ENCODE peak calls at places on chromosomes 13 and 19, in nine cellular contexts. One of them, this sample, is unnamed.

GRCh38 chr13:40986328-40986856 is 32.7 kb downstream of the ELF1 start:
- DNase-seq in ascending aorta: no peak
- DNase-seq in T-helper 1 cell: no peak
- DNase-seq in T follicular helper cell: no peak
- DNase-seq in Right ventricle myocardium superior: no peak
- DNase-seq in AG08395: peak
- DNase-seq in stimulated activated CD4-positive, alpha-beta T cell treated with anti-CD3 and anti-CD28 coated beads, Interleukin-15, amount 100 ng/mL, for 24 hours: no peak
- DNase-seq in stimulated activated CD8-positive, alpha-beta memory T cell treated with anti-CD3 and anti-CD28 coated beads, Interleukin-12 subunit alpha, Interleukin-12 subunit beta, amount 100 ng/mL, for 1 hour: no peak
- DNase-seq in WTC11: no peak
- DNase-seq in this sample: no peak

GRCh38 chr13:22135446-22135845 is 464.6 kb downstream of the FGF9 start:
- DNase-seq in ascending aorta: no peak
- DNase-seq in T-helper 1 cell: no peak
- DNase-seq in T follicular helper cell: no peak
- DNase-seq in Right ventricle myocardium superior: no peak
- DNase-seq in AG08395: no peak
- DNase-seq in stimulated activated CD4-positive, alpha-beta T cell treated with anti-CD3 and anti-CD28 coated beads, Interleukin-15, amount 100 ng/mL, for 24 hours: no peak
- DNase-seq in stimulated activated CD8-positive, alpha-beta memory T cell treated with anti-CD3 and anti-CD28 coated beads, Interleukin-12 subunit alpha, Interleukin-12 subunit beta, amount 100 ng/mL, for 1 hour: no peak
- DNase-seq in WTC11: no peak
- DNase-seq in this sample: no peak

GRCh38 chr19:49553451-49554271 is 25.9 kb downstream of the RCN3 start:
- DNase-seq in ascending aorta: no peak
- DNase-seq in T-helper 1 cell: peak
- DNase-seq in T follicular helper cell: peak
- DNase-seq in Right ventricle myocardium superior: no peak
- DNase-seq in AG08395: peak
- DNase-seq in stimulated activated CD4-positive, alpha-beta T cell treated with anti-CD3 and anti-CD28 coated beads, Interleukin-15, amount 100 ng/mL, for 24 hours: peak
- DNase-seq in stimulated activated CD8-positive, alpha-beta memory T cell treated with anti-CD3 and anti-CD28 coated beads, Interleukin-12 subunit alpha, Interleukin-12 subunit beta, amount 100 ng/mL, for 1 hour: no peak
- DNase-seq in WTC11: no peak
- DNase-seq in this sample: no peak

GRCh38 chr13:44211286-44211685 is 162.3 kb upstream of the SERP2 start:
- DNase-seq in ascending aorta: no peak
- DNase-seq in T-helper 1 cell: no peak
- DNase-seq in T follicular helper cell: no peak
- DNase-seq in Right ventricle myocardium superior: no peak
- DNase-seq in AG08395: no peak
- DNase-seq in stimulated activated CD4-positive, alpha-beta T cell treated with anti-CD3 and anti-CD28 coated beads, Interleukin-15, amount 100 ng/mL, for 24 hours: no peak
- DNase-seq in stimulated activated CD8-positive, alpha-beta memory T cell treated with anti-CD3 and anti-CD28 coated beads, Interleukin-12 subunit alpha, Interleukin-12 subunit beta, amount 100 ng/mL, for 1 hour: no peak
- DNase-seq in WTC11: no peak
- DNase-seq in this sample: no peak

GRCh38 chr13:71117920-71118319 is 749.1 kb downstream of the DACH1 start:
- DNase-seq in ascending aorta: no peak
- DNase-seq in T-helper 1 cell: no peak
- DNase-seq in T follicular helper cell: no peak
- DNase-seq in Right ventricle myocardium superior: no peak
- DNase-seq in AG08395: no peak
- DNase-seq in stimulated activated CD4-positive, alpha-beta T cell treated with anti-CD3 and anti-CD28 coated beads, Interleukin-15, amount 100 ng/mL, for 24 hours: no peak
- DNase-seq in stimulated activated CD8-positive, alpha-beta memory T cell treated with anti-CD3 and anti-CD28 coated beads, Interleukin-12 subunit alpha, Interleukin-12 subunit beta, amount 100 ng/mL, for 1 hour: no peak
- DNase-seq in WTC11: no peak
- DNase-seq in this sample: no peak

GRCh38 chr13:42803563-42804212 is 22.3 kb downstream of the FAM216B start:
- DNase-seq in ascending aorta: no peak
- DNase-seq in T-helper 1 cell: no peak
- DNase-seq in T follicular helper cell: no peak
- DNase-seq in Right ventricle myocardium superior: no peak
- DNase-seq in AG08395: no peak
- DNase-seq in stimulated activated CD4-positive, alpha-beta T cell treated with anti-CD3 and anti-CD28 coated beads, Interleukin-15, amount 100 ng/mL, for 24 hours: no peak
- DNase-seq in stimulated activated CD8-positive, alpha-beta memory T cell treated with anti-CD3 and anti-CD28 coated beads, Interleukin-12 subunit alpha, Interleukin-12 subunit beta, amount 100 ng/mL, for 1 hour: no peak
- DNase-seq in WTC11: no peak
- DNase-seq in this sample: no peak

GRCh38 chr19:14056741-14057356 is 5.0 kb downstream of the PALM3 start:
- DNase-seq in ascending aorta: no peak
- DNase-seq in T-helper 1 cell: no peak
- DNase-seq in T follicular helper cell: no peak
- DNase-seq in Right ventricle myocardium superior: no peak
- DNase-seq in AG08395: no peak
- DNase-seq in stimulated activated CD4-positive, alpha-beta T cell treated with anti-CD3 and anti-CD28 coated beads, Interleukin-15, amount 100 ng/mL, for 24 hours: no peak
- DNase-seq in stimulated activated CD8-positive, alpha-beta memory T cell treated with anti-CD3 and anti-CD28 coated beads, Interleukin-12 subunit alpha, Interleukin-12 subunit beta, amount 100 ng/mL, for 1 hour: no peak
- DNase-seq in WTC11: no peak
- DNase-seq in this sample: no peak

GRCh38 chr13:34230271-34230670 is 412.3 kb downstream of the RFC3 start:
- DNase-seq in ascending aorta: no peak
- DNase-seq in T-helper 1 cell: no peak
- DNase-seq in T follicular helper cell: no peak
- DNase-seq in Right ventricle myocardium superior: no peak
- DNase-seq in AG08395: no peak
- DNase-seq in stimulated activated CD4-positive, alpha-beta T cell treated with anti-CD3 and anti-CD28 coated beads, Interleukin-15, amount 100 ng/mL, for 24 hours: no peak
- DNase-seq in stimulated activated CD8-positive, alpha-beta memory T cell treated with anti-CD3 and anti-CD28 coated beads, Interleukin-12 subunit alpha, Interleukin-12 subunit beta, amount 100 ng/mL, for 1 hour: no peak
- DNase-seq in WTC11: no peak
- DNase-seq in this sample: no peak

GRCh38 chr19:56477429-56478338 is 539 bp upstream of the ZNF667 start:
- DNase-seq in ascending aorta: peak
- DNase-seq in T-helper 1 cell: peak
- DNase-seq in T follicular helper cell: no peak
- DNase-seq in Right ventricle myocardium superior: peak
- DNase-seq in AG08395: peak
- DNase-seq in stimulated activated CD4-positive, alpha-beta T cell treated with anti-CD3 and anti-CD28 coated beads, Interleukin-15, amount 100 ng/mL, for 24 hours: peak
- DNase-seq in stimulated activated CD8-positive, alpha-beta memory T cell treated with anti-CD3 and anti-CD28 coated beads, Interleukin-12 subunit alpha, Interleukin-12 subunit beta, amount 100 ng/mL, for 1 hour: peak
- DNase-seq in WTC11: peak
- DNase-seq in this sample: peak

GRCh38 chr19:30543243-30543945 is 171.2 kb downstream of the ZNF536 start:
- DNase-seq in ascending aorta: no peak
- DNase-seq in T-helper 1 cell: no peak
- DNase-seq in T follicular helper cell: no peak
- DNase-seq in Right ventricle myocardium superior: no peak
- DNase-seq in AG08395: no peak
- DNase-seq in stimulated activated CD4-positive, alpha-beta T cell treated with anti-CD3 and anti-CD28 coated beads, Interleukin-15, amount 100 ng/mL, for 24 hours: no peak
- DNase-seq in stimulated activated CD8-positive, alpha-beta memory T cell treated with anti-CD3 and anti-CD28 coated beads, Interleukin-12 subunit alpha, Interleukin-12 subunit beta, amount 100 ng/mL, for 1 hour: no peak
- DNase-seq in WTC11: no peak
- DNase-seq in this sample: no peak

GRCh38 chr13:80605007-80605406 is 264.1 kb upstream of the SPRY2 start:
- DNase-seq in ascending aorta: no peak
- DNase-seq in T-helper 1 cell: no peak
- DNase-seq in T follicular helper cell: no peak
- DNase-seq in Right ventricle myocardium superior: no peak
- DNase-seq in AG08395: no peak
- DNase-seq in stimulated activated CD4-positive, alpha-beta T cell treated with anti-CD3 and anti-CD28 coated beads, Interleukin-15, amount 100 ng/mL, for 24 hours: no peak
- DNase-seq in stimulated activated CD8-positive, alpha-beta memory T cell treated with anti-CD3 and anti-CD28 coated beads, Interleukin-12 subunit alpha, Interleukin-12 subunit beta, amount 100 ng/mL, for 1 hour: no peak
- DNase-seq in WTC11: no peak
- DNase-seq in this sample: no peak

GRCh38 chr13:79898202-79898826 is 417.4 kb downstream of the NDFIP2 start:
- DNase-seq in ascending aorta: no peak
- DNase-seq in T-helper 1 cell: no peak
- DNase-seq in T follicular helper cell: no peak
- DNase-seq in Right ventricle myocardium superior: no peak
- DNase-seq in AG08395: no peak
- DNase-seq in stimulated activated CD4-positive, alpha-beta T cell treated with anti-CD3 and anti-CD28 coated beads, Interleukin-15, amount 100 ng/mL, for 24 hours: no peak
- DNase-seq in stimulated activated CD8-positive, alpha-beta memory T cell treated with anti-CD3 and anti-CD28 coated beads, Interleukin-12 subunit alpha, Interleukin-12 subunit beta, amount 100 ng/mL, for 1 hour: no peak
- DNase-seq in WTC11: no peak
- DNase-seq in this sample: no peak